ENCODE peak calls at places on chromosomes 7 and 10, in nine cellular contexts. E is cardiac fibroblast, S is right lobe of liver, O is colonic mucosa, G is tibial artery, Z is fibroblast of lung, J is HCT116, C is PC-3, R is adrenal gland. N is an unnamed sample.

GRCh38 chr7:99642099-99642498 is 25.4 kb downstream of the ZSCAN25 start:
- DNase-seq in E (no peak), S (no peak), O (no peak), G (no peak), Z (peak), J (no peak), C (no peak), R (no peak), N (no peak)

GRCh38 chr10:89390875-89391576 is 1.4 kb upstream of the IFIT1 start:
- DNase-seq in E (no peak), S (no peak), O (peak), G (no peak), Z (peak), J (no peak), C (no peak), R (no peak), N (no peak)

GRCh38 chr10:50740351-50740688 is 584 bp downstream of the ASAH2B start:
- DNase-seq in E (peak), S (no peak), O (no peak), G (peak), Z (peak), J (no peak), C (peak), R (peak), N (no peak)

GRCh38 chr10:113177163-113177935 is 227.3 kb downstream of the TCF7L2 start:
- DNase-seq in E (no peak), S (no peak), O (no peak), G (no peak), Z (no peak), J (no peak), C (no peak), R (no peak), N (no peak)

GRCh38 chr7:109295158-109295557 is 725.5 kb downstream of the DNAJB9 start:
- DNase-seq in E (no peak), S (no peak), O (no peak), G (no peak), Z (no peak), J (no peak), C (no peak), R (no peak), N (no peak)

GRCh38 chr10:28177944-28178637 is 124.8 kb downstream of the MPP7 start:
- DNase-seq in E (peak), S (no peak), O (no peak), G (no peak), Z (peak), J (no peak), C (no peak), R (no peak), N (no peak)

GRCh38 chr10:121702351-121703320 is 104.4 kb upstream of the FGFR2 start:
- DNase-seq in E (peak), S (no peak), O (no peak), G (no peak), Z (peak), J (no peak), C (peak), R (no peak), N (peak)

GRCh38 chr10:8052344-8052969 is 2.0 kb upstream of the GATA3 start:
- DNase-seq in E (no peak), S (no peak), O (no peak), G (no peak), Z (no peak), J (no peak), C (no peak), R (no peak), N (no peak)

GRCh38 chr7:50153141-50153540 is 60.1 kb upstream of the ZPBP start:
- DNase-seq in E (no peak), S (no peak), O (no peak), G (no peak), Z (no peak), J (no peak), C (no peak), R (no peak), N (no peak)

GRCh38 chr10:19628767-19629443 is 187.3 kb upstream of the PLXDC2 start:
- DNase-seq in E (peak), S (no peak), O (no peak), G (no peak), Z (peak), J (no peak), C (no peak), R (no peak), N (no peak)

GRCh38 chr10:7529638-7530037 is 118.8 kb upstream of the SFMBT2 start:
- DNase-seq in E (peak), S (no peak), O (no peak), G (no peak), Z (no peak), J (peak), C (peak), R (no peak), N (no peak)

GRCh38 chr10:49104323-49104722 is 11.0 kb downstream of the VSTM4 start:
- DNase-seq in E (no peak), S (no peak), O (no peak), G (peak), Z (no peak), J (no peak), C (no peak), R (no peak), N (no peak)

GRCh38 chr10:16232441-16232840 is 204.4 kb upstream of the PTER start:
- DNase-seq in E (no peak), S (no peak), O (no peak), G (no peak), Z (no peak), J (no peak), C (no peak), R (no peak), N (no peak)

GRCh38 chr10:71708897-71709882 is 10.4 kb downstream of the C10orf105 start:
- DNase-seq in E (no peak), S (no peak), O (no peak), G (no peak), Z (no peak), J (no peak), C (no peak), R (no peak), N (no peak)

GRCh38 chr7:42238709-42239395 is 1.8 kb upstream of the GLI3 start:
- DNase-seq in E (peak), S (no peak), O (no peak), G (peak), Z (peak), J (no peak), C (peak), R (peak), N (no peak)

GRCh38 chr7:75928600-75928939 is 13.6 kb downstream of the POR start:
- DNase-seq in E (no peak), S (no peak), O (no peak), G (no peak), Z (no peak), J (no peak), C (no peak), R (no peak), N (no peak)

GRCh38 chr7:37920619-37921339 is at the start of gene EPDR1:
- DNase-seq in E (peak), S (peak), O (peak), G (peak), Z (peak), J (peak), C (peak), R (peak), N (no peak)

GRCh38 chr10:69936091-69936490 is 116.6 kb upstream of the MACROH2A2 start:
- DNase-seq in E (peak), S (no peak), O (no peak), G (no peak), Z (no peak), J (no peak), C (no peak), R (no peak), N (no peak)

GRCh38 chr10:110706690-110707098 is 62.6 kb downstream of the RBM20 start:
- DNase-seq in E (peak), S (no peak), O (no peak), G (no peak), Z (peak), J (peak), C (peak), R (no peak), N (peak)

GRCh38 chr10:112658900-112659328 is 211.9 kb downstream of the VTI1A start:
- DNase-seq in E (peak), S (no peak), O (no peak), G (no peak), Z (peak), J (peak), C (peak), R (no peak), N (peak)

GRCh38 chr7:124032369-124033092 is at the start of gene TMEM229A:
- DNase-seq in E (peak), S (no peak), O (peak), G (no peak), Z (peak), J (no peak), C (peak), R (peak), N (no peak)

GRCh38 chr10:46019170-46019528 is 11.3 kb downstream of the NCOA4 start:
- DNase-seq in E (no peak), S (no peak), O (no peak), G (no peak), Z (no peak), J (no peak), C (no peak), R (no peak), N (no peak)
- H3K4me3 ChIP-seq in E (no peak), S (no peak), O (no peak), G (no peak), Z (no peak), J (no peak), C (no peak), R (no peak), N (no peak)

DNA sequence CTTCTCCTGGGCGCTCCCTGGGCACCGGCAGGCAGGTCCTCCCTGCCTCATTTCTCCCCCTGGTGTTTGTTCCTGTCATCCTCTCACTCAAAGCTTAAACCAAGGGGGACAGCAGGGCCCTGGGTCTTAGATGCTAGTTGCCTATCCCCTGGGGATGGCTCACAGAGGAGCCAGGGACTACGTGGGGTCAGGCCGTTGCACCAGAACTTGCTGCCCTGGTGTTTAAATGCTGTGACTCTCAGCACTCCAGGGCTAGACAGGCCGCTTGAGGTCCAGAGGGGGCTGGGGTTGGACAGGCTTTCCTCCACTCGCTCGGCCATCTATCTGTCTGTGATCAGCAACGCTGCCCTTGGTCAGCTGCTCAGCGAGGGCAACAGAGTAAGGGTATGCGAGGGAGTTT is 340.3 kb downstream of the CXCL12 start:
- DNase-seq in E (no peak), S (no peak), O (no peak), G (no peak), Z (no peak), J (no peak), C (no peak), R (no peak), N (no peak)
- TF ChIP-seq CTCF in E (no peak), S (no peak), O (no peak), G (no peak), Z (no peak), J (no peak), C (no peak), R (no peak), N (no peak)

GRCh38 chr7:97027427-97028234 is 3.0 kb upstream of the DLX5 start:
- DNase-seq in E (peak), S (peak), O (peak), G (peak), Z (peak), J (peak), C (peak), R (peak), N (peak)
- H3K4me3 ChIP-seq in E (peak), S (peak), O (no peak), G (peak), Z (no peak), J (no peak), C (peak), R (no peak), N (peak)

GRCh38 chr10:84205853-84206513 is 11.6 kb downstream of the CDHR1 start:
- DNase-seq in E (no peak), S (no peak), O (no peak), G (peak), Z (no peak), J (no peak), C (no peak), R (no peak), N (no peak)
- TF ChIP-seq CTCF in E (no peak), S (no peak), O (no peak), G (no peak), Z (no peak), J (no peak), C (peak), R (no peak), N (no peak)

DNA sequence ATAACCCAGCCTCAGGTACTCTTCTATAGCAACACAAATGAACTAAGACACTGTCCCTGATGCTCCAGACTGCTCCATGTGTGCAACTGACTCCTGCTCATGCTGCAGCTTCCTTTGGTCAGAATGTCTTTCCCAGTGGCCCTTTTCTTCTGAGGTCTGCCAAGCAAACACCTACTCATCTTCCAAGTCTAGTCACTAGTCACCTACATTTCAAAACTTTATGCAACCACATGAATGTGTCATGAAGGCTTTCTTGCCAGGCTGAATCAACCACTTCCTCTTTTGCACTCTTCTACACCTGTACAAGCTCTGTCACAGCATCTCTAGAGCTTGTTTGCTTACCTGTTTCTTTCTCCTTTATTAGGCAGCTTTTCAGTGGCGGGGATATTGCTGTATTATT is 75.8 kb downstream of the LSMEM1 start:
- DNase-seq in E (peak), S (no peak), O (no peak), G (no peak), Z (peak), J (no peak), C (peak), R (no peak), N (no peak)
- H3K4me3 ChIP-seq in E (no peak), S (no peak), O (no peak), G (no peak), Z (no peak), J (no peak), C (no peak), R (no peak), N (no peak)

GRCh38 chr10:98673156-98673765 is 226.5 kb upstream of the HPS1 start:
- DNase-seq in E (no peak), S (no peak), O (no peak), G (no peak), Z (no peak), J (no peak), C (no peak), R (no peak), N (no peak)

GRCh38 chr10:98675902-98676301 is 229.2 kb upstream of the HPS1 start:
- DNase-seq in E (no peak), S (no peak), O (no peak), G (no peak), Z (no peak), J (no peak), C (no peak), R (no peak), N (no peak)

DNA sequence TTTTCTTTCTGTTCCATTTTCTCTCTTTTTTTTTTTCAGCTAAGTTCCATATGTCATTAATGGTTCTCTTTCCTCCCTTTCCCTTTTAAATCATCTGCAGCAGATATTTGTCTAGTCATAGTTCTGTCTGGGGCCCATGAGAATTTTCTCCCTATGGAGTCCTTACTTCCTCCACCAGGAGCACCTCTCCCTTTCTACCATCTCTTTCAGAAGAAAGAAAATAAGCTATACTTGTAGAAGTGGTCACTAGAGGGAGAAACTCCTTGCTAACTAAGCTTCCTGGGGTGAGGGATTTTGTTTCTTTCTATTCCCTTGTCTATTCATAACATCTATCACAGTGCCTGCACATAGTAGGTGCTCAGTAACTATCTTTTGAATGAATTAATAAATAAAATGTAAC is 230.2 kb upstream of the HPS1 start:
- DNase-seq in E (no peak), S (no peak), O (no peak), G (no peak), Z (no peak), J (no peak), C (no peak), R (no peak), N (no peak)
- TF ChIP-seq CTCF in E (no peak), S (no peak), O (no peak), G (no peak), Z (peak), J (peak), C (no peak), R (no peak), N (peak)